ENCODE peak calls at places on chromosomes 6 and 20, in nine cellular contexts. X, M, R, T, B, K, F, W and H are unnamed samples.

GRCh38 chr6:26107935-26108334 is 20.7 kb downstream of the HFE start:
- DNase-seq in X (no peak), M (no peak), R (no peak), T (no peak), B (no peak), K (no peak), F (no peak), W (no peak), H (no peak)

GRCh38 chr6:145199961-145200360 is 535.4 kb downstream of the EPM2A start:
- DNase-seq in X (peak), M (no peak), R (peak), T (no peak), B (no peak), K (no peak), F (no peak), W (no peak), H (no peak)

GRCh38 chr6:82589509-82590206 is 226.0 kb downstream of the TPBG start:
- DNase-seq in X (peak), M (peak), R (peak), T (no peak), B (peak), K (no peak), F (no peak), W (no peak), H (peak)

GRCh38 chr6:129490551-129491245 is 219.3 kb downstream of the ARHGAP18 start:
- DNase-seq in X (peak), M (peak), R (peak), T (no peak), B (peak), K (peak), F (no peak), W (no peak), H (peak)

GRCh38 chr6:90459225-90459758 is 127.6 kb downstream of the MAP3K7 start:
- DNase-seq in X (no peak), M (no peak), R (no peak), T (no peak), B (no peak), K (no peak), F (no peak), W (no peak), H (no peak)

GRCh38 chr6:158226655-158227512 is 58.7 kb downstream of the GTF2H5 start:
- DNase-seq in X (no peak), M (no peak), R (no peak), T (no peak), B (no peak), K (no peak), F (no peak), W (no peak), H (no peak)

GRCh38 chr6:131182991-131183425 is 47.7 kb downstream of the AKAP7 start:
- DNase-seq in X (peak), M (no peak), R (peak), T (no peak), B (no peak), K (no peak), F (no peak), W (peak), H (peak)

GRCh38 chr6:30752164-30752927 is 8.0 kb upstream of the IER3 start:
- DNase-seq in X (peak), M (peak), R (peak), T (peak), B (peak), K (peak), F (peak), W (no peak), H (no peak)

GRCh38 chr6:23980965-23981364 is 145.1 kb upstream of the NRSN1 start:
- DNase-seq in X (no peak), M (no peak), R (no peak), T (no peak), B (no peak), K (no peak), F (no peak), W (no peak), H (no peak)

GRCh38 chr6:42316390-42316970 is 98.8 kb upstream of the MRPS10 start:
- DNase-seq in X (peak), M (no peak), R (peak), T (no peak), B (no peak), K (no peak), F (no peak), W (no peak), H (peak)

GRCh38 chr6:79404677-79405076 is 132.6 kb downstream of the LCA5 start:
- DNase-seq in X (no peak), M (no peak), R (no peak), T (no peak), B (no peak), K (no peak), F (no peak), W (no peak), H (no peak)

GRCh38 chr20:6533828-6534388 is 233.6 kb upstream of the BMP2 start:
- DNase-seq in X (no peak), M (no peak), R (peak), T (no peak), B (peak), K (no peak), F (no peak), W (no peak), H (no peak)

GRCh38 chr20:10217517-10218410 is 866 bp upstream of the SNAP25 start:
- DNase-seq in X (peak), M (no peak), R (peak), T (peak), B (peak), K (no peak), F (no peak), W (peak), H (no peak)

GRCh38 chr20:33551778-33552177 is 61.9 kb downstream of the CBFA2T2 start:
- DNase-seq in X (no peak), M (no peak), R (peak), T (no peak), B (no peak), K (no peak), F (no peak), W (no peak), H (no peak)

GRCh38 chr20:61896058-61896961 is 169.4 kb downstream of the TAF4 start:
- DNase-seq in X (peak), M (peak), R (peak), T (no peak), B (no peak), K (no peak), F (no peak), W (peak), H (peak)

GRCh38 chr6:110415297-110415916 is at the start of gene DDO:
- DNase-seq in X (no peak), M (no peak), R (no peak), T (peak), B (no peak), K (peak), F (peak), W (peak), H (peak)
- H3K4me3 ChIP-seq in X (no peak), M (no peak), R (no peak), T (peak), B (no peak), K (peak), F (peak), W (no peak), H (no peak)

DNA sequence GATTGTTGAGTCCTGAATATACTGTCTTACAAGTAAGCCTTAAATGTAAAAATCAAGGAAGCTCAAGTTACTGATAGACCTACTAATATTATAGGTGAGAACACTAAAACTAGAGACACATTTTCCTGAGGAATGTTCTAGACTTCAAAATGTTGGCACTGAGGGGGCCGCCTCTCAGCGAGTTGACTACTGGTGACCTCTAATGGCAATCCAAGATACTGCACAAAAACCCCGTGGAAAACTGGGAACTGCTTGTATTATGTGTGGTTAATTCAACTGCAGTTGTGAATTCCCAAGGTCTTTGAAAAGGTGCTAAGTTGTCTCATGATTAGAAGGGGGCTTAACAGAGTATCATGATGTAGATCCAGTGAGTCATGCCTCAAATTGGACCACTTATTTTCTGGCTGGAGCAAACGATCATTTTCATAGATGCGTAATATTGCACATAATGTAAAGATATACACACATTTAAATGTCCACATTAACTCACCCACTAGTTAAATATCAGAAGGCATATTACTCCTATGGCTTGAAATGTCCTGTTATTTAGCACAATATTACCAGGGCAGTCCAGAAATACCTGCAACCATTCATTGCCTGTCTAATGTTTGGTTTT is 336.2 kb downstream of the FOXA2 start:
- DNase-seq in X (peak), M (no peak), R (peak), T (no peak), B (no peak), K (no peak), F (no peak), W (peak), H (peak)
- TF ChIP-seq CTCF in X (peak), M (peak), R (peak), T (peak), B (no peak), K (no peak), F (peak), W (peak), H (peak)

DNA sequence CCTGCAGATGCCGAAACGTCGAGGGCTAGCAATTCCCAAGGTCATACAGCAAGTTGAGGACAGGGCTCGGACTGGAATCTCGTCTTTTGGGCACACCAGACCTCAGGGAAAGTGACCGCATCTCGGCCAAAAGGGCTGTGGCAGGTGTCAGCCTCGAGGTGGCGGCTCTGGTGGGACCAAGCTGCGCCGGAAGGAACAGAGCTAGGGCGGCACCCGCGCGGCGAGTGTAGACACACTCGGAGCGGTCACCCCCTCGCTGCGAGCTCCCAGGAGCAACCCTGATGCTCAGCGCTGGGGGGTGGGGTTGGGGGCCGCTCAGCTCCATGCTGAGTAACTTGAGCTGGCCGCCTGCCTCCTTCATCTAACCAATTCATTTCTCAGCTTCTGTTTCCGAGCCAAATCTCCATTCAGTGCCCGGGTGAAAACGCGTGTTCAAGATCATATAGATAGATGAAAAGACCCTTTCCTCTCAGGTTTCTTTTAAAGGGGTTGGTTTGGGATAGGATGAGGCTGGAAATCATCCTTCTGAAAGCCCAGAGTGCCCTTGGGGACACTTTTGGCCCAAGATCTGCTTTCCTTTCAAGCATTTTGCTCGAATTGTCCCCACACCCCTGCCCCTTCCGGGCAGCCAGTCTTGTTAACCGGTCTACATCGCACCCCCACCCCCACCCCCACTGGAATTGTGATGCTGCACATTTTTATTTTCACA is 2.3 kb upstream of the TUBB2B start:
- DNase-seq in X (no peak), M (no peak), R (no peak), T (peak), B (no peak), K (no peak), F (no peak), W (peak), H (peak)
- H3K4me3 ChIP-seq in X (no peak), M (no peak), R (no peak), T (no peak), B (no peak), K (no peak), F (no peak), W (peak), H (no peak)

GRCh38 chr6:159838020-159838744 is 38.1 kb downstream of the PNLDC1 start:
- DNase-seq in X (no peak), M (no peak), R (no peak), T (peak), B (no peak), K (no peak), F (no peak), W (no peak), H (no peak)
- TF ChIP-seq CTCF in X (no peak), M (no peak), R (no peak), T (no peak), B (no peak), K (no peak), F (no peak), W (no peak), H (no peak)